ENCODE peak calls at places on chromosomes 3 and 15, in seven cellular contexts. O, Z, U, M, C, N and P are unnamed samples.

GRCh38 chr3:11437506-11437905 is 165.3 kb downstream of the ATG7 start:
- DNase-seq in O (no peak), U (no peak), N (no peak), Z (no peak), M (no peak), C (no peak), P (no peak)

GRCh38 chr3:146166450-146167222 is 5.7 kb upstream of the PLOD2 start:
- DNase-seq in O (no peak), M (no peak), Z (no peak), C (peak), U (no peak), N (peak), P (no peak)

GRCh38 chr15:66703540-66703941 is 1.5 kb downstream of the SMAD6 start:
- DNase-seq in U (no peak), Z (peak), M (no peak), O (no peak), N (peak), C (peak), P (no peak)

GRCh38 chr3:56702487-56703315 is 19.6 kb upstream of the TASOR start:
- DNase-seq in M (no peak), C (peak), O (no peak), N (peak), Z (peak), U (peak), P (no peak)

GRCh38 chr3:38725726-38726410 is 76.4 kb upstream of the SCN5A start:
- DNase-seq in O (no peak), M (no peak), U (no peak), C (peak), N (no peak), Z (no peak), P (no peak)

GRCh38 chr15:70494861-70495571 is 268.3 kb downstream of the UACA start:
- DNase-seq in N (peak), O (peak), C (peak), M (no peak), Z (peak), U (peak), P (no peak)

GRCh38 chr3:61903931-61904657 is 342.7 kb downstream of the PTPRG start:
- DNase-seq in U (no peak), Z (no peak), N (peak), M (no peak), C (peak), O (no peak), P (no peak)

GRCh38 chr3:191094057-191094456 is 105.0 kb upstream of the OSTN start:
- DNase-seq in C (peak), O (peak), N (no peak), Z (no peak), M (no peak), U (peak), P (no peak)

GRCh38 chr3:20574746-20575145 is 388.7 kb upstream of the SGO1 start:
- DNase-seq in M (no peak), N (no peak), C (peak), U (no peak), Z (no peak), O (no peak), P (no peak)

GRCh38 chr3:149395107-149396089 is 17.9 kb upstream of the TM4SF1 start:
- DNase-seq in M (no peak), U (peak), N (peak), C (peak), O (no peak), Z (no peak), P (no peak)

GRCh38 chr15:67550522-67550921 is 8.0 kb downstream of the MAP2K5 start:
- DNase-seq in O (no peak), M (no peak), C (peak), N (no peak), U (no peak), Z (no peak), P (no peak)

GRCh38 chr3:57179580-57180410 is 14.6 kb upstream of the IL17RD start:
- DNase-seq in O (no peak), M (no peak), N (peak), Z (peak), C (peak), U (no peak), P (no peak)

GRCh38 chr3:133130168-133130567 is 92.0 kb downstream of the TMEM108 start:
- DNase-seq in Z (no peak), O (no peak), N (no peak), M (no peak), C (peak), U (no peak), P (no peak)

GRCh38 chr3:191634902-191635301 is 173.9 kb downstream of the PYDC2 start:
- DNase-seq in U (no peak), N (no peak), Z (no peak), O (no peak), C (no peak), M (no peak), P (no peak)

GRCh38 chr15:38128389-38128788 is 124.2 kb upstream of the SPRED1 start:
- DNase-seq in M (no peak), O (no peak), N (peak), C (peak), Z (no peak), U (no peak), P (no peak)

GRCh38 chr3:127479449-127479848 is 111.1 kb downstream of the TPRA1 start:
- DNase-seq in Z (no peak), N (no peak), U (no peak), O (no peak), M (no peak), C (no peak), P (no peak)

GRCh38 chr15:72685925-72686794 is at the start of the genes BBS4 and HIGD2B:
- DNase-seq in U (peak), O (peak), Z (peak), M (peak), N (peak), C (peak), P (no peak)

GRCh38 chr3:101850327-101851048 is 1.2 kb downstream of the NFKBIZ start:
- DNase-seq in Z (peak), U (peak), M (no peak), C (peak), O (no peak), N (no peak), P (no peak)

GRCh38 chr3:59816312-59816711 is 766.5 kb upstream of the CFAP20DC start:
- DNase-seq in O (no peak), C (no peak), N (no peak), Z (no peak), M (no peak), U (peak), P (no peak)

GRCh38 chr3:184796551-184796950 is 15.4 kb upstream of the VPS8 start:
- DNase-seq in C (no peak), O (no peak), U (no peak), N (no peak), M (no peak), Z (no peak), P (no peak)

GRCh38 chr15:55942332-55942731 is 51.1 kb downstream of the NEDD4 start:
- DNase-seq in C (peak), M (no peak), Z (no peak), N (no peak), U (no peak), O (no peak), P (no peak)

GRCh38 chr15:89649716-89650115 is 5.6 kb downstream of the KIF7 start:
- DNase-seq in O (no peak), M (no peak), N (no peak), Z (no peak), U (no peak), C (no peak), P (no peak)

GRCh38 chr3:107543666-107544065 is 20.9 kb downstream of the BBX start:
- DNase-seq in U (no peak), M (no peak), N (no peak), O (no peak), C (peak), Z (peak), P (no peak)

GRCh38 chr3:172376402-172376801 is 71.9 kb downstream of the GHSR start:
- DNase-seq in M (no peak), O (no peak), N (no peak), U (no peak), Z (no peak), C (no peak), P (no peak)

GRCh38 chr3:123296836-123297626 is 95.3 kb downstream of the SEC22A start:
- DNase-seq in N (no peak), Z (no peak), U (no peak), C (no peak), O (no peak), M (no peak), P (no peak)

GRCh38 chr3:187013080-187013838 is 82.9 kb downstream of the ST6GAL1 start:
- DNase-seq in N (no peak), C (peak), M (no peak), U (no peak), O (no peak), Z (no peak), P (no peak)

GRCh38 chr3:11434017-11434526 is 161.9 kb downstream of the ATG7 start:
- DNase-seq in N (peak), M (peak), Z (no peak), C (peak), O (no peak), U (no peak), P (peak)

GRCh38 chr3:72761410-72761809 is 86.8 kb downstream of the SHQ1 start:
- DNase-seq in M (no peak), N (no peak), U (no peak), Z (no peak), O (no peak), C (no peak), P (no peak)

GRCh38 chr15:57640935-57641682 is 49.4 kb downstream of the MYZAP start:
- DNase-seq in Z (peak), M (no peak), C (peak), N (peak), U (no peak), O (no peak), P (peak)

GRCh38 chr15:60721706-60722105 is 242.8 kb upstream of the ICE2 start:
- DNase-seq in Z (no peak), M (no peak), U (no peak), O (no peak), C (peak), N (peak), P (no peak)

GRCh38 chr15:28879551-28879950 is 6.2 kb upstream of the APBA2 start:
- DNase-seq in U (no peak), N (no peak), M (no peak), Z (no peak), O (no peak), C (no peak), P (no peak)

GRCh38 chr3:16338999-16339398 is 74.0 kb downstream of the OXNAD1 start:
- DNase-seq in Z (no peak), U (peak), N (peak), O (no peak), C (peak), M (no peak), P (no peak)

GRCh38 chr15:68818088-68818670 is 2.5 kb downstream of the ANP32A start:
- DNase-seq in M (peak), N (peak), O (no peak), C (peak), Z (peak), U (peak), P (peak)

GRCh38 chr3:149487598-149488197 is 13.2 kb downstream of the TM4SF4 start:
- DNase-seq in O (no peak), M (no peak), U (no peak), Z (peak), C (no peak), N (no peak), P (no peak)

GRCh38 chr3:98901032-98901464 is 447 bp downstream of the DCBLD2 start:
- DNase-seq in M (peak), N (peak), Z (peak), O (no peak), U (peak), C (peak), P (peak)

GRCh38 chr3:111619833-111620232 is 24.7 kb upstream of the ZBED2 start:
- DNase-seq in U (no peak), C (no peak), O (no peak), N (no peak), M (no peak), Z (no peak), P (no peak)

GRCh38 chr3:11591006-11591360 is 52.7 kb downstream of the VGLL4 start:
- DNase-seq in C (peak), Z (no peak), N (no peak), M (no peak), O (no peak), U (no peak), P (no peak)

GRCh38 chr15:50275908-50276307 is 10.4 kb upstream of the HDC start:
- DNase-seq in M (no peak), N (no peak), O (no peak), U (no peak), Z (no peak), C (no peak), P (no peak)

GRCh38 chr15:50280271-50280670 is 14.7 kb upstream of the HDC start:
- DNase-seq in Z (no peak), M (no peak), C (no peak), U (no peak), O (no peak), N (no peak), P (no peak)

DNA sequence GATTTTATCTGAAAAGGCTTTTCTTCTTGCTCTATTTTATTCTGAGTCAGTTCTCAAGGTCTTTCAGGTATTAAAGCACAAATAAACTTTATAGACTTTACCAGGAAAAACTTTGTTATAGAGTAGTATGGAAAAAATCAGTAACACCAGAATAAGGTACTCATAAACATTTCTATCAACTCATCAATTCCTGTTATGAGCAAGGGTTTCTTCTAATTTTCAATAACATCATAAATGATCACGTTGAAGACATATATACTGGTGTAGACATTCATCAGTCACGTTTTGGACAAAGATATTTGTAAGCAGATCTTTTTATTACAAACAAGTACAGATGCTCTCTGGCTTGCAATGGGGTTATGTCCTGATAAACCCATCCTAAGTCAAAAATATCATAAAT is 9.6 kb upstream of the HDC start:
- DNase-seq in U (no peak), Z (no peak), C (no peak), N (no peak), M (no peak), O (no peak), P (no peak)
- H3K27ac ChIP-seq in U (no peak), Z (no peak), C (no peak), N (no peak), M (no peak), O (no peak), P (no peak)

DNA sequence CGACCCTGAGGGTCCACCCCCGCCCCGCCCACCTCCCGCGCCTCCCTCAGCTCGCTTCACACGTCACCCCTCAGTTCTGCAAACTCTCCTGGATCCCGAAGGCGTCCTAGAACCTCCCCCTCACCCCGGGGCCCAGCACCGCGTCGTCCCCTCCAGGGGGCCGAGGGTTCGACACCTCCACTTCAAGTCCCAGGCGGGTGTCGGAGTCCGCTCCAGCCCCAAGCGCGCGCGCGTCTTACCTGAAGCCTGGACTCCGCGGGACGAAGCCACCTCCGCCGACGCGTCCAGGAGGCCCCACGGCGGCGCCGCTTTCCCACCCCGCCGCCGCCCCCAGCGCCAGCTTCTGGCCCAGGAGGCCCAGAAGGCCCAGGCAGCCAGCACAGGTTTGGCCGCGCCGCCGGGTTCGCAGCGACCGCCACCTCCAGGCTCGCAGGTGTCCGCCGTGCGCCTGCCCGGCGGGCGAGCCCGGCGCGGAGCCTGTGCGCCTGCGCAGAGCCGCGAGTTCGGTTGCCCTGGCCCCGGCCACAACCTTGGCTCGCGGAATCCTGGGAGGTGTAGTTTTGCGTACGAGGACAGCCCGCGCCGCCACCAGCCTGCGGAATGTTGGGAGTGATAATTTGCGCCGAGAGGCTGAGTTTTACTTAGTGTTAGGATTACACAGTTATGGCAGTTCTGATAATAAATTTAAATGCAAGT is at the start of gene POMGNT2:
- DNase-seq in M (peak), N (peak), U (peak), C (peak), Z (peak), O (peak), P (peak)
- H3K27ac ChIP-seq in M (peak), N (peak), U (no peak), C (no peak), Z (no peak), O (no peak), P (peak)

GRCh38 chr3:37599779-37600178 is 261.9 kb upstream of the CTDSPL start:
- DNase-seq in C (no peak), U (no peak), Z (no peak), N (no peak), M (no peak), O (no peak), P (no peak)
- H3K27ac ChIP-seq in C (no peak), U (no peak), Z (no peak), N (no peak), M (no peak), O (no peak), P (no peak)

GRCh38 chr15:91887921-91888373 is 34.4 kb downstream of the SLCO3A1 start:
- DNase-seq in M (no peak), U (no peak), O (no peak), Z (no peak), N (no peak), C (peak), P (no peak)
- H3K27ac ChIP-seq in M (peak), U (no peak), O (no peak), Z (no peak), N (no peak), C (no peak), P (peak)

DNA sequence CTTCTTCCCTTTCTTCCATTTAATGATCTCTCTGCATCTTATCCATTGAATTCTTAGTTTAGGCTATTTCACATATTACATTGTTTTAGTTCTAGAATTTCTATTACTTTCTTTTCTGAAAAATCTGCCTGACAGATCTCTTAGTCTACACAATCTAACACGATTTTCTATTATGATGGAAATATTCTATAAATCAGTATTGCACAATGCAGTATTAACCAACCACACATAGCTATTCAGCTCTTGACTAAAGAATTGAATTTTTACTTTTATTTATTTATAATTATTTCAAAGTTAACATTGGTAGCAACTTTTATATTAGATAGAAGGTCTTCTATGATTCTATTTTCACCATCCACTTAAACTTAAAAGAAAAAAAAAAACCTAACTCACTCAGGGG is 36.2 kb upstream of the GOLGA8A start:
- DNase-seq in U (no peak), Z (no peak), M (no peak), O (no peak), C (no peak), N (no peak), P (no peak)
- H3K27ac ChIP-seq in U (no peak), Z (no peak), M (no peak), O (no peak), C (no peak), N (no peak), P (no peak)

GRCh38 chr3:42123824-42124500 is 32.8 kb downstream of the TRAK1 start:
- DNase-seq in C (no peak), Z (no peak), M (no peak), U (no peak), O (no peak), N (no peak), P (no peak)

GRCh38 chr3:42119558-42120355 is 28.6 kb downstream of the TRAK1 start:
- DNase-seq in C (peak), U (no peak), M (no peak), O (no peak), Z (no peak), N (no peak), P (no peak)

GRCh38 chr3:42122261-42123011 is 31.3 kb downstream of the TRAK1 start:
- DNase-seq in M (no peak), Z (no peak), O (no peak), C (no peak), U (no peak), N (no peak), P (no peak)

GRCh38 chr3:42120866-42121265 is 29.7 kb downstream of the TRAK1 start:
- DNase-seq in O (no peak), U (peak), N (no peak), Z (no peak), M (no peak), C (no peak), P (no peak)

GRCh38 chr3:42123012-42123581 is 31.9 kb downstream of the TRAK1 start:
- DNase-seq in C (peak), M (no peak), Z (no peak), O (no peak), U (no peak), N (no peak), P (no peak)
- H3K27ac ChIP-seq in C (no peak), M (no peak), Z (no peak), O (no peak), U (no peak), N (peak), P (no peak)

GRCh38 chr3:29347412-29347811 is 66.5 kb downstream of the RBMS3 start:
- DNase-seq in C (no peak), U (no peak), Z (no peak), N (no peak), M (no peak), O (no peak), P (no peak)
- H3K27ac ChIP-seq in C (no peak), U (no peak), Z (no peak), N (no peak), M (no peak), O (no peak), P (no peak)

GRCh38 chr15:63628123-63628822 is 31.1 kb downstream of the FBXL22 start:
- DNase-seq in Z (no peak), U (no peak), N (no peak), M (no peak), C (peak), O (no peak), P (no peak)
- H3K27ac ChIP-seq in Z (no peak), U (no peak), N (no peak), M (peak), C (no peak), O (no peak), P (peak)

GRCh38 chr3:195746346-195746745 is 25.6 kb downstream of the MUC20 start:
- DNase-seq in O (no peak), Z (no peak), U (no peak), M (no peak), C (no peak), N (no peak), P (no peak)
- H3K27ac ChIP-seq in O (no peak), Z (no peak), U (no peak), M (no peak), C (no peak), N (no peak), P (no peak)

DNA sequence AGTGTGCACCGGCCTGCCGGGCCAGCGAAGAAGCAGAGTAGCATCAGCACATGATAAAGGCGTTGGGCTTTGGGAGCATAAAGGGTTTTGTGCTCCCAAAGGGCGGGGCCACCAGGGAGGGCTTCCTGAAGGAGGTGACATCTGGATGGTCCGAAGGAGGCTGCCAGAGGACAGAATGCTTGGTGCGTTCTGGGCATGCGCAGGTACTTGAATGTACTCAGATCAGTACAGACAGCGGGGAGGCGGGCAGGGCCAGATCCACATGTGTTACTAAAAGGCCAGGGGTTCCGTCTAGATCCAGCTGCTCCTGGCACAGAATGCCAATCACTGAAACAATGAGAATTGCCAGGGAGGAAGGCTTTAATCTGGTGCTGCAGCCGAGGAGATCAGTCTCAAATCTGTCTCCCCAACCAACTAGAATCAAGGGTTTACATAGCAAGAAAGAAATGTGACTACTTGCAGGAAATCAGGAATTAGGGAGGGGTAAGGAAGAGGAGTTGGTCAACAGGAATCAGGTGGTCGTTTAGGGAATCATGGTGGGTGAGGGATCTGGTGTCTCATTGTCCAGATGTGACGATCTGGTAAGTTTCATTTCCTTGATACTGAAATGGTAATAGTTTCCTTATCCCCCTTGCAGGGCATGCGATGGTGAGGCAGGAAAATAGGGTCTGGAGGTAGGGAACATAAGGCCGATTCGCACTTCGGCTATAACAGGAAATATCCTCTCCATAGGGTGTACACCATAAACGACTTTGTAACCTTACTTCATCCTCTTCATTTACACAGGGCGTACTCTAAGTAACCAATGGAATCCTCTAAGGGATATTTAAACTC is at the start of the genes LRRC34 and LRRIQ4:
- DNase-seq in Z (peak), O (no peak), N (peak), C (peak), M (peak), U (peak), P (no peak)
- H3K27ac ChIP-seq in Z (peak), O (peak), N (peak), C (peak), M (peak), U (no peak), P (peak)